ENCODE peak calls at places on chromosomes 16 and 17, in ten cellular contexts. One of them, this sample, is unnamed.

GRCh38 chr17:81837641-81838040 is 2.8 kb upstream of the PPP1R27 start:
- DNase-seq in tibial nerve: no peak
- DNase-seq in cardiac muscle cell: no peak
- DNase-seq in iPS DF 6.9: no peak
- DNase-seq in breast epithelium: no peak
- DNase-seq in small intestine: no peak
- DNase-seq in SK-N-SH: no peak
- DNase-seq in lung: no peak
- DNase-seq in mucosa of descending colon: no peak
- DNase-seq in body of pancreas: no peak
- DNase-seq in this sample: no peak

GRCh38 chr17:68296217-68297140 is 5.2 kb downstream of the ARSG start:
- DNase-seq in tibial nerve: no peak
- DNase-seq in cardiac muscle cell: no peak
- DNase-seq in iPS DF 6.9: no peak
- DNase-seq in breast epithelium: peak; percentile 83
- DNase-seq in small intestine: peak; percentile 72
- DNase-seq in SK-N-SH: no peak
- DNase-seq in lung: no peak
- DNase-seq in mucosa of descending colon: peak; percentile 76
- DNase-seq in body of pancreas: no peak
- DNase-seq in this sample: no peak

GRCh38 chr16:3305109-3306068 is at the start of the genes TIGD7 and ZNF75A:
- DNase-seq in tibial nerve: peak; percentile 62
- DNase-seq in cardiac muscle cell: peak; percentile 94
- DNase-seq in iPS DF 6.9: peak; percentile 70
- DNase-seq in breast epithelium: peak; percentile 79
- DNase-seq in small intestine: peak; percentile 90
- DNase-seq in SK-N-SH: peak; percentile 90
- DNase-seq in lung: peak; percentile 87
- DNase-seq in mucosa of descending colon: peak; percentile 88
- DNase-seq in body of pancreas: peak; percentile 78
- DNase-seq in this sample: peak; percentile 92

GRCh38 chr17:66667491-66668030 is 167.4 kb upstream of the CACNG5 start:
- DNase-seq in tibial nerve: no peak
- DNase-seq in cardiac muscle cell: no peak
- DNase-seq in iPS DF 6.9: no peak
- DNase-seq in breast epithelium: no peak
- DNase-seq in small intestine: no peak
- DNase-seq in SK-N-SH: no peak
- DNase-seq in lung: no peak
- DNase-seq in mucosa of descending colon: no peak
- DNase-seq in body of pancreas: no peak
- DNase-seq in this sample: no peak

GRCh38 chr16:86492961-86493639 is 17.2 kb upstream of the FOXF1 start:
- DNase-seq in tibial nerve: no peak
- DNase-seq in cardiac muscle cell: no peak
- DNase-seq in iPS DF 6.9: no peak
- DNase-seq in breast epithelium: no peak
- DNase-seq in small intestine: no peak
- DNase-seq in SK-N-SH: no peak
- DNase-seq in lung: no peak
- DNase-seq in mucosa of descending colon: no peak
- DNase-seq in body of pancreas: no peak
- DNase-seq in this sample: no peak

GRCh38 chr16:54277845-54278703 is 8.5 kb downstream of the IRX3 start:
- DNase-seq in tibial nerve: no peak
- DNase-seq in cardiac muscle cell: no peak
- DNase-seq in iPS DF 6.9: no peak
- DNase-seq in breast epithelium: no peak
- DNase-seq in small intestine: no peak
- DNase-seq in SK-N-SH: peak; percentile 60
- DNase-seq in lung: peak; percentile 57
- DNase-seq in mucosa of descending colon: no peak
- DNase-seq in body of pancreas: no peak
- DNase-seq in this sample: no peak

GRCh38 chr17:49013311-49014205 is 16.4 kb downstream of the IGF2BP1 start:
- DNase-seq in tibial nerve: no peak
- DNase-seq in cardiac muscle cell: peak; percentile 68
- DNase-seq in iPS DF 6.9: no peak
- DNase-seq in breast epithelium: no peak
- DNase-seq in small intestine: no peak
- DNase-seq in SK-N-SH: no peak
- DNase-seq in lung: no peak
- DNase-seq in mucosa of descending colon: no peak
- DNase-seq in body of pancreas: no peak
- DNase-seq in this sample: no peak

GRCh38 chr16:56260378-56260987 is 69.2 kb downstream of the GNAO1 start:
- DNase-seq in tibial nerve: no peak
- DNase-seq in cardiac muscle cell: no peak
- DNase-seq in iPS DF 6.9: no peak
- DNase-seq in breast epithelium: no peak
- DNase-seq in small intestine: no peak
- DNase-seq in SK-N-SH: no peak
- DNase-seq in lung: no peak
- DNase-seq in mucosa of descending colon: no peak
- DNase-seq in body of pancreas: no peak
- DNase-seq in this sample: no peak

GRCh38 chr16:56933266-56933619 is 1.3 kb downstream of the HERPUD1 start:
- DNase-seq in tibial nerve: no peak
- DNase-seq in cardiac muscle cell: no peak
- DNase-seq in iPS DF 6.9: no peak
- DNase-seq in breast epithelium: no peak
- DNase-seq in small intestine: no peak
- DNase-seq in SK-N-SH: no peak
- DNase-seq in lung: no peak
- DNase-seq in mucosa of descending colon: no peak
- DNase-seq in body of pancreas: no peak
- DNase-seq in this sample: no peak

GRCh38 chr17:62109378-62109902 is 44.4 kb upstream of the MED13 start:
- DNase-seq in tibial nerve: no peak
- DNase-seq in cardiac muscle cell: peak; percentile 65
- DNase-seq in iPS DF 6.9: peak; percentile 61
- DNase-seq in breast epithelium: no peak
- DNase-seq in small intestine: peak; percentile 94
- DNase-seq in SK-N-SH: peak; percentile 79
- DNase-seq in lung: peak; percentile 59
- DNase-seq in mucosa of descending colon: peak; percentile 79
- DNase-seq in body of pancreas: peak; percentile 82
- DNase-seq in this sample: peak; percentile 87

GRCh38 chr16:15775209-15775608 is 81.6 kb downstream of the MYH11 start:
- DNase-seq in tibial nerve: no peak
- DNase-seq in cardiac muscle cell: peak; percentile 44
- DNase-seq in iPS DF 6.9: no peak
- DNase-seq in breast epithelium: no peak
- DNase-seq in small intestine: no peak
- DNase-seq in SK-N-SH: peak; percentile 30
- DNase-seq in lung: no peak
- DNase-seq in mucosa of descending colon: no peak
- DNase-seq in body of pancreas: no peak
- DNase-seq in this sample: peak; percentile 13

GRCh38 chr17:1059131-1059795 is 62.3 kb downstream of the TIMM22 start:
- DNase-seq in tibial nerve: no peak
- DNase-seq in cardiac muscle cell: no peak
- DNase-seq in iPS DF 6.9: no peak
- DNase-seq in breast epithelium: no peak
- DNase-seq in small intestine: no peak
- DNase-seq in SK-N-SH: no peak
- DNase-seq in lung: no peak
- DNase-seq in mucosa of descending colon: no peak
- DNase-seq in body of pancreas: no peak
- DNase-seq in this sample: no peak

GRCh38 chr16:69607674-69608073 is 41.9 kb downstream of the NFAT5 start:
- DNase-seq in tibial nerve: no peak
- DNase-seq in cardiac muscle cell: no peak
- DNase-seq in iPS DF 6.9: no peak
- DNase-seq in breast epithelium: no peak
- DNase-seq in small intestine: no peak
- DNase-seq in SK-N-SH: no peak
- DNase-seq in lung: no peak
- DNase-seq in mucosa of descending colon: no peak
- DNase-seq in body of pancreas: no peak
- DNase-seq in this sample: no peak

GRCh38 chr17:74430706-74431567 is 951 bp upstream of the GPRC5C start:
- DNase-seq in tibial nerve: peak; percentile 57
- DNase-seq in cardiac muscle cell: peak; percentile 96
- DNase-seq in iPS DF 6.9: no peak
- DNase-seq in breast epithelium: peak; percentile 83
- DNase-seq in small intestine: peak; percentile 89
- DNase-seq in SK-N-SH: peak; percentile 72
- DNase-seq in lung: peak; percentile 86
- DNase-seq in mucosa of descending colon: peak; percentile 88
- DNase-seq in body of pancreas: peak; percentile 93
- DNase-seq in this sample: peak; percentile 47

GRCh38 chr17:74430385-74430705 is 1.5 kb upstream of the GPRC5C start:
- DNase-seq in tibial nerve: no peak
- DNase-seq in cardiac muscle cell: no peak
- DNase-seq in iPS DF 6.9: no peak
- DNase-seq in breast epithelium: no peak
- DNase-seq in small intestine: no peak
- DNase-seq in SK-N-SH: no peak
- DNase-seq in lung: no peak
- DNase-seq in mucosa of descending colon: no peak
- DNase-seq in body of pancreas: no peak
- DNase-seq in this sample: no peak

GRCh38 chr17:74433421-74434121 is 1.7 kb downstream of the GPRC5C start:
- DNase-seq in tibial nerve: no peak
- DNase-seq in cardiac muscle cell: peak; percentile 51
- DNase-seq in iPS DF 6.9: no peak
- DNase-seq in breast epithelium: no peak
- DNase-seq in small intestine: no peak
- DNase-seq in SK-N-SH: no peak
- DNase-seq in lung: no peak
- DNase-seq in mucosa of descending colon: no peak
- DNase-seq in body of pancreas: no peak
- DNase-seq in this sample: no peak

GRCh38 chr17:74431568-74432483 is at the start of gene GPRC5C:
- DNase-seq in tibial nerve: peak; percentile 67
- DNase-seq in cardiac muscle cell: peak; percentile 84
- DNase-seq in iPS DF 6.9: no peak
- DNase-seq in breast epithelium: peak; percentile 90
- DNase-seq in small intestine: peak; percentile 93
- DNase-seq in SK-N-SH: peak; percentile 84
- DNase-seq in lung: peak; percentile 83
- DNase-seq in mucosa of descending colon: peak; percentile 98
- DNase-seq in body of pancreas: peak; percentile 91
- DNase-seq in this sample: peak; percentile 29

GRCh38 chr17:74432484-74433391 is 850 bp downstream of the GPRC5C start:
- DNase-seq in tibial nerve: no peak
- DNase-seq in cardiac muscle cell: no peak
- DNase-seq in iPS DF 6.9: no peak
- DNase-seq in breast epithelium: no peak
- DNase-seq in small intestine: no peak
- DNase-seq in SK-N-SH: no peak
- DNase-seq in lung: no peak
- DNase-seq in mucosa of descending colon: no peak
- DNase-seq in body of pancreas: no peak
- DNase-seq in this sample: no peak
- H3K4me1 ChIP-seq in tibial nerve: peaks cover 17% of the 10 kb centered on the region
- H3K4me1 ChIP-seq in cardiac muscle cell: peaks cover 28% of the 10 kb centered on the region
- H3K4me1 ChIP-seq in iPS DF 6.9: peaks cover 10% of the 10 kb centered on the region
- H3K4me1 ChIP-seq in breast epithelium: peaks cover 10% of the 10 kb centered on the region
- H3K4me1 ChIP-seq in small intestine: no peaks in the 10 kb centered on the region
- H3K4me1 ChIP-seq in SK-N-SH: peaks cover 11% of the 10 kb centered on the region
- H3K4me1 ChIP-seq in lung: peaks cover 21% of the 10 kb centered on the region
- H3K4me1 ChIP-seq in mucosa of descending colon: peaks cover 30% of the 10 kb centered on the region
- H3K4me1 ChIP-seq in body of pancreas: peaks cover 77% of the 10 kb centered on the region
- H3K4me1 ChIP-seq in this sample: peaks cover 5% of the 10 kb centered on the region

DNA sequence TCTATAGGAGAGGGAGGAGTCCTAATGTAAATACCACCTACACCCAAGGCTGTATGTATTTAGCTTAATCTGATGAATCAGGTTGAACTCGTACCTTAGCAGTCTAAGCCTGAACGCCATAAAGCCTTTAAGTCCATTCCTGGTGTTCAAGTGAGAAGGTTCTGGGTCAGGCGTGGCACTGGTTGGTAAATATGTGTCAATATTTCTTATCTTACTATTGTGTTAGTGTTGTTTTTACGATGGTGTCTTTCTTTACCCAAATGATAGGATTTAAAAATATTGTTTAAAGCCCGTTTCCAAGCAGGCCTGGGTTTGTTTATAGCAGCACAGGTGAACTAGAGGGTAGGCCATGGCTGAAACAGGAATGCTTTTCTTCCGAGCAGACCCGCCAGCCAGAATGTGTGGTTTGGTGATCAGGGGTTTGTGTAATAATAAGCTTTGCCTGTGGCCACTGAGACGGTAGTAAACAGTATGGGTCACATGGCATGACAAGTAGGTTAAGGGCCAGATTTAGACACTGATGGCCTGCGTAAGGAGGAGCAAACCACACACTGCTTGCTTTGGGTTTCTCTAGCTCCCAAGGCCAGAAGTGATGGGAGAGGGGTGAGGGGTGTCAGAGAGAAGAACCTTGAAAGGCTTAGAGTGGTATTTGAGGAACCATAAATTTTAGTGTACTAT is 3.3 kb downstream of the TMEM94 start:
- DNase-seq in tibial nerve: no peak
- DNase-seq in cardiac muscle cell: no peak
- DNase-seq in iPS DF 6.9: no peak
- DNase-seq in breast epithelium: peak; percentile 59
- DNase-seq in small intestine: peak; percentile 83
- DNase-seq in SK-N-SH: no peak
- DNase-seq in lung: no peak
- DNase-seq in mucosa of descending colon: peak; percentile 82
- DNase-seq in body of pancreas: no peak
- DNase-seq in this sample: no peak
- H3K4me3 ChIP-seq in tibial nerve: no peak overlapping the region
- H3K4me3 ChIP-seq in cardiac muscle cell: no peak overlapping the region
- H3K4me3 ChIP-seq in iPS DF 6.9: no peak overlapping the region
- H3K4me3 ChIP-seq in breast epithelium: peak overlapping the region; percentile 10
- H3K4me3 ChIP-seq in small intestine: no peak overlapping the region
- H3K4me3 ChIP-seq in SK-N-SH: no peak overlapping the region
- H3K4me3 ChIP-seq in lung: no peak overlapping the region
- H3K4me3 ChIP-seq in mucosa of descending colon: no peak overlapping the region
- H3K4me3 ChIP-seq in body of pancreas: no peak overlapping the region
- H3K4me3 ChIP-seq in this sample: no peak overlapping the region

DNA sequence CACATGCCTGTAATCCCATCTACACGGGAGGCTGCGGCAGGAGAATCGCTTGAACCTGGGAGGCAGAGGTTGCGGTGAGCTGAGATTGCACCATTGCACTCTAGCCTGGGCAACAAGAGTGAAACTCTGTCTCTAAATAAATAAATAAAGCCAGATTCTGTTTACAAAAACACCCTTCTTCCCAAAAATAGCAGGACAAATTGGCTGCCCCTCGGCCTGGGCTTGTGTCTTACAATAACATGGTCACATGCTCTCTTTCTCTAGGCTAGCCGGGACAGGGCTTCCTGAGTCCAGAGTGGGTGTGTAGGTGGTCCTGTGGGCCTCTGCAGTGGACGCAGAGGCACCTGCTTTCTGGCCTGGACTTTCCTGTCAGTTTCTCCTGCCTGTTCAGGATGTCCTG is 3.2 kb upstream of the EDC4 start:
- DNase-seq in tibial nerve: no peak
- DNase-seq in cardiac muscle cell: no peak
- DNase-seq in iPS DF 6.9: no peak
- DNase-seq in breast epithelium: no peak
- DNase-seq in small intestine: no peak
- DNase-seq in SK-N-SH: no peak
- DNase-seq in lung: no peak
- DNase-seq in mucosa of descending colon: no peak
- DNase-seq in body of pancreas: no peak
- DNase-seq in this sample: no peak
- H3K4me1 ChIP-seq in tibial nerve: peaks cover 20% of the 10 kb centered on the region
- H3K4me1 ChIP-seq in cardiac muscle cell: peaks cover 4% of the 10 kb centered on the region
- H3K4me1 ChIP-seq in iPS DF 6.9: peaks cover 1% of the 10 kb centered on the region
- H3K4me1 ChIP-seq in breast epithelium: peaks cover 15% of the 10 kb centered on the region
- H3K4me1 ChIP-seq in small intestine: peaks cover 8% of the 10 kb centered on the region
- H3K4me1 ChIP-seq in SK-N-SH: peaks cover 13% of the 10 kb centered on the region
- H3K4me1 ChIP-seq in lung: peaks cover 7% of the 10 kb centered on the region
- H3K4me1 ChIP-seq in mucosa of descending colon: peaks cover 6% of the 10 kb centered on the region
- H3K4me1 ChIP-seq in body of pancreas: peaks cover 43% of the 10 kb centered on the region
- H3K4me1 ChIP-seq in this sample: peaks cover 4% of the 10 kb centered on the region

GRCh38 chr16:1342526-1343427 is 8.9 kb downstream of the TSR3 start:
- DNase-seq in tibial nerve: peak; percentile 77
- DNase-seq in cardiac muscle cell: peak; percentile 83
- DNase-seq in iPS DF 6.9: peak; percentile 82
- DNase-seq in breast epithelium: peak; percentile 99
- DNase-seq in small intestine: peak; percentile 99
- DNase-seq in SK-N-SH: peak; percentile 100
- DNase-seq in lung: peak; percentile 98
- DNase-seq in mucosa of descending colon: peak; percentile 97
- DNase-seq in body of pancreas: peak; percentile 99
- DNase-seq in this sample: peak; percentile 99
- H3K4me3 ChIP-seq in tibial nerve: peak overlapping the region; percentile 40
- H3K4me3 ChIP-seq in cardiac muscle cell: peak overlapping the region; percentile 29
- H3K4me3 ChIP-seq in iPS DF 6.9: peak overlapping the region; percentile 17
- H3K4me3 ChIP-seq in breast epithelium: peak overlapping the region; percentile 44
- H3K4me3 ChIP-seq in small intestine: no peak overlapping the region
- H3K4me3 ChIP-seq in SK-N-SH: peak overlapping the region; percentile 41
- H3K4me3 ChIP-seq in lung: no peak overlapping the region
- H3K4me3 ChIP-seq in mucosa of descending colon: no peak overlapping the region
- H3K4me3 ChIP-seq in body of pancreas: no peak overlapping the region
- H3K4me3 ChIP-seq in this sample: peak overlapping the region; percentile 32